ENCODE peak calls at places on chromosomes 7 and 10, in eight cellular contexts. M, O, S, F, P, U, V and C are unnamed samples.
A peak's percentile ranks its signal among the peaks of the same experiment; 100 is the strongest.

GRCh38 chr10:116663342-116663741 is 42.6 kb downstream of the PNLIPRP2 start:
- DNase-seq in U (no peak), M (no peak), P (no peak), V (no peak), F (no peak), O (no peak), S (no peak), C (no peak)

GRCh38 chr7:153432056-153432455 is 620.1 kb upstream of the DPP6 start:
- DNase-seq in S (no peak), V (no peak), M (no peak), O (no peak), U (no peak), F (no peak), P (no peak), C (no peak)

GRCh38 chr7:141789917-141790316 is at the start of gene TAS2R5:
- DNase-seq in M (no peak), O (no peak), V (no peak), S (no peak), P (no peak), F (no peak), U (no peak), C (no peak)

GRCh38 chr10:132880148-132880981 is 62.0 kb downstream of the CFAP46 start:
- DNase-seq in M (no peak), S (no peak), P (no peak), V (no peak), F (no peak), U (no peak), O (no peak), C (no peak)

GRCh38 chr7:157541295-157541608 is 204.4 kb downstream of the DNAJB6 start:
- DNase-seq in F (no peak), P (no peak), M (no peak), V (no peak), U (no peak), S (no peak), O (no peak), C (no peak)

GRCh38 chr7:26583094-26583493 is 281.3 kb downstream of the SKAP2 start:
- DNase-seq in O (no peak), S (no peak), V (no peak), F (no peak), P (no peak), U (no peak), M (no peak), C (no peak)

GRCh38 chr10:48985621-48986158 is 46.0 kb upstream of the LRRC18 start:
- DNase-seq in M (no peak), F (no peak), O (no peak), P (no peak), U (no peak), V (no peak), S (no peak), C (no peak)

GRCh38 chr10:93465806-93466675 is 16.1 kb downstream of the MYOF start:
- DNase-seq in M (no peak), F (no peak), P (peak; percentile 97), U (peak; percentile 61), O (peak; percentile 96), S (peak; percentile 33), V (peak; percentile 95), C (peak; percentile 96)

GRCh38 chr7:39624202-39624807 is 933 bp downstream of the RALA start:
- DNase-seq in M (no peak), U (no peak), S (no peak), O (no peak), F (peak; percentile 27), P (no peak), V (peak; percentile 35), C (no peak)

GRCh38 chr7:44965937-44966730 is 12.7 kb downstream of the MYO1G start:
- DNase-seq in U (no peak), O (no peak), M (no peak), F (peak; percentile 23), P (no peak), V (no peak), S (no peak), C (no peak)

GRCh38 chr10:22651276-22651980 is 63.0 kb downstream of the PIP4K2A start:
- DNase-seq in S (no peak), M (no peak), P (no peak), O (no peak), U (no peak), F (peak; percentile 67), V (no peak), C (no peak)

GRCh38 chr7:75738975-75739795 is 444 bp upstream of the HIP1 start:
- DNase-seq in M (peak; percentile 97), F (peak; percentile 99), S (peak; percentile 100), V (peak; percentile 98), U (peak; percentile 62), P (peak; percentile 98), O (peak; percentile 97), C (peak; percentile 92)

GRCh38 chr10:49397036-49397999 is 1.4 kb upstream of the DRGX start:
- DNase-seq in U (no peak), F (no peak), P (no peak), M (no peak), S (no peak), V (no peak), O (no peak), C (no peak)

GRCh38 chr7:70505886-70506285 is 626.1 kb upstream of the GALNT17 start:
- DNase-seq in S (no peak), O (no peak), M (no peak), U (no peak), P (no peak), V (no peak), F (no peak), C (no peak)

GRCh38 chr7:125424721-125425120 is 495.1 kb upstream of the POT1 start:
- DNase-seq in M (no peak), P (no peak), O (no peak), V (no peak), F (no peak), U (no peak), S (no peak), C (no peak)

GRCh38 chr10:110353244-110354119 is 48.8 kb upstream of the SMNDC1 start:
- DNase-seq in P (peak; percentile 78), V (peak; percentile 95), S (peak; percentile 13), U (no peak), M (no peak), O (peak; percentile 78), F (peak; percentile 75), C (peak; percentile 85)

GRCh38 chr10:73906524-73907447 is 4.1 kb upstream of the PLAU start:
- DNase-seq in M (no peak), F (no peak), P (peak; percentile 47), S (peak; percentile 7), V (peak; percentile 99), U (no peak), O (peak; percentile 95), C (peak; percentile 89)

GRCh38 chr7:356087-356486 is 66.1 kb downstream of the FOXL3 start:
- DNase-seq in F (no peak), P (no peak), S (no peak), V (no peak), O (no peak), U (no peak), M (no peak), C (no peak)